ENCODE peak calls at places on chromosomes 1 and 21, in five cellular contexts. N is CD8-positive, alpha-beta T cell; Q is IMR-90; S is left ventricle myocardium inferior; X is heart left ventricle. F is an unnamed sample.

GRCh38 chr21:44378646-44379581 is 25.5 kb downstream of the TRPM2 start:
- DNase-seq in N (no peak), Q (no peak), S (no peak), X (no peak), F (peak; percentile 28)

GRCh38 chr21:28587748-28588147 is 404.9 kb downstream of the LTN1 start:
- DNase-seq in N (no peak), Q (peak; percentile 24), S (no peak), X (no peak), F (no peak)

GRCh38 chr1:229437443-229437842 is 3.5 kb upstream of the ACTA1 start:
- DNase-seq in N (no peak), Q (peak; percentile 18), S (no peak), X (no peak), F (no peak)

GRCh38 chr21:41564871-41565281 is 56.9 kb upstream of the TMPRSS2 start:
- DNase-seq in N (no peak), Q (no peak), S (no peak), X (no peak), F (no peak)

GRCh38 chr1:91683598-91683951 is 182.9 kb downstream of the CDC7 start:
- DNase-seq in N (no peak), Q (no peak), S (peak; percentile 40), X (peak; percentile 59), F (no peak)

GRCh38 chr1:87869563-87869962 is 540.9 kb downstream of the LMO4 start:
- DNase-seq in N (no peak), Q (peak; percentile 78), S (no peak), X (no peak), F (no peak)

GRCh38 chr1:210691039-210691438 is 362.3 kb downstream of the HHAT start:
- DNase-seq in N (no peak), Q (no peak), S (no peak), X (no peak), F (no peak)

GRCh38 chr1:244102051-244102450 is 51.0 kb downstream of the ZBTB18 start:
- DNase-seq in N (no peak), Q (no peak), S (no peak), X (no peak), F (no peak)

GRCh38 chr1:6490181-6491075 is 1.0 kb downstream of the PLEKHG5 start:
- DNase-seq in N (peak; percentile 51), Q (peak; percentile 68), S (peak; percentile 66), X (peak; percentile 62), F (peak; percentile 54)

GRCh38 chr1:39646232-39647081 is 7.0 kb upstream of the HEYL start:
- DNase-seq in N (no peak), Q (peak; percentile 79), S (peak; percentile 94), X (peak; percentile 96), F (peak; percentile 79)

GRCh38 chr1:178973671-178974091 is 52.0 kb upstream of the FAM20B start:
- DNase-seq in N (no peak), Q (no peak), S (no peak), X (no peak), F (no peak)

GRCh38 chr1:117930484-117930883 is 945 bp downstream of the WDR3 start:
- DNase-seq in N (no peak), Q (peak; percentile 9), S (no peak), X (no peak), F (no peak)

GRCh38 chr1:85048296-85049064 is at the start of gene MCOLN3:
- DNase-seq in N (peak; percentile 30), Q (no peak), S (peak; percentile 17), X (peak; percentile 30), F (peak; percentile 48)

GRCh38 chr1:155694167-155694566 is 5.3 kb downstream of the DAP3 start:
- DNase-seq in N (no peak), Q (no peak), S (no peak), X (no peak), F (no peak)
- H3K4me1 ChIP-seq in N (peaks cover 25% of the 10 kb centered on the region), Q (peaks cover 2% of the 10 kb centered on the region), S (peaks cover 79% of the 10 kb centered on the region), X (peaks cover 25% of the 10 kb centered on the region), F (peaks cover 33% of the 10 kb centered on the region)

DNA sequence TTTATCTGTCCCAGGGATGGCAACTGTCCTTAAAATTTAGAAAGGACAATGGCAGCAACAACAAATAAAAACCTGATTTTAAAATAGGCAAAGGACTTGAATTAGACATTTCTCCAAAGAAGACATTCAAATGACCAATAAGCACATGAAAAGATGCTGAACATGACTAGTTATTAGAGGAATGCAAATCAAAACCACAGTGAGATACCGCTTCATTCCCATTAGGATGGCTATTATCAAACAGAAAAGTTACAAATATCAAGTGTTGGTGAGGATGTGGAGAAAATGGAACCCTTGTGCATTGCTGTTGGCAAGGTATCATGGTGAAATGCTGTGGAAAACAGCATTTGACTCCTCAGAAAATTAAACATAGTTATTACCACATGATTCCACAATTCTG is 120.7 kb downstream of the CRB1 start:
- DNase-seq in N (no peak), Q (peak; percentile 9), S (no peak), X (no peak), F (no peak)
- TF ChIP-seq CTCF in N (no peak), Q (no peak), S (no peak), X (no peak), F (no peak)

DNA sequence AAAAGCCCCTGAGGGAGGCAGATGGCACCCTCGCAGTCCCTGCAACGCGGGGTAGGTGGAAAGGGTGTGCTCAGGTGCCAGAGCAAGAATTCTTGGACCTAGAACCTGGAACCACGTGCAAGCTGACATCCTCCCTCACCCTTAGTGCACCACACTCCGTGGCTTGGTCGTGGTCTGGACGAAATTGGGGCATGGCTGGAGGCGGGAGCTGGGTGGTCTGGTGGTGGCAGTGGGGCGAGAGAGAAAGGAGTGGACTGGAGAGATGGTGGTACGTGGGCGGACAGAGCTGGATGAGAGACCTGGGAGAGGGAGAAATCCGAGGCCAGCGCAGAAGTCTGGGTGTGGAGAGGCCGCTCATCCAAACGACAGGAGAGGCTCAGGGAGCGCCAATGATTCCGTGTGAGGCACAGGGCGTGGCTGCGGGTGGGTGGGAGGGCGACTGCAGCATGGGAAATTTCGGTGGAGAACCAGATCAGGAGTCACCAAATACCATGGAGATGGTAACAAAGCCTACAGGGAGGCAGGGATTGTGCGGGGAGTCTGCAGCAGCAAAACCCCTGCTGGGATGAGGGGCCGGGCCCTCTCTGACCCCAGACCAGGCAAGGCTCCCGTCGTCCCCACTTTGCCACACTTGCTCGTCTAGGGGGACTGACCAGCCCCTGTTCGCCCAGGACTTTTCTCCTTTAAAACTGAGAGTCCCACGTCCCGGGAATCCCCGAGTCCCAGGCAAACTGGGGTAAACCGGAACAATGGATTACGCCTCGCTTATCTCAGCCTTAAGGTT is 31.9 kb downstream of the CDCP2 start:
- DNase-seq in N (no peak), Q (no peak), S (no peak), X (no peak), F (no peak)
- H3K27ac ChIP-seq in N (no peak overlapping the region), Q (no peak overlapping the region), S (no peak overlapping the region), X (no peak overlapping the region), F (no peak overlapping the region)

GRCh38 chr1:25017436-25018109 is 87.5 kb upstream of the RUNX3 start:
- DNase-seq in N (no peak), Q (peak; percentile 76), S (no peak), X (no peak), F (no peak)
- H3K4me1 ChIP-seq in N (peaks cover 61% of the 10 kb centered on the region), Q (peaks cover 18% of the 10 kb centered on the region), S (peaks cover 8% of the 10 kb centered on the region), X (peaks cover 5% of the 10 kb centered on the region), F (no peaks in the 10 kb centered on the region)

GRCh38 chr1:182338806-182339370 is 52.7 kb downstream of the GLUL start:
- DNase-seq in N (no peak), Q (no peak), S (no peak), X (no peak), F (no peak)
- TF ChIP-seq CTCF in N (no peak), Q (no peak), S (no peak), X (no peak), F (no peak)

GRCh38 chr1:107057197-107058133 is 991 bp downstream of the PRMT6 start:
- DNase-seq in N (peak; percentile 28), Q (peak; percentile 55), S (peak; percentile 74), X (peak; percentile 79), F (peak; percentile 84)
- H3K27ac ChIP-seq in N (peak overlapping the region; percentile 91), Q (peak overlapping the region; percentile 76), S (peak overlapping the region; percentile 89), X (peak overlapping the region; percentile 84), F (peak overlapping the region; percentile 79)

GRCh38 chr1:161185732-161186311 is 8.5 kb upstream of the B4GALT3 start:
- DNase-seq in N (no peak), Q (no peak), S (no peak), X (no peak), F (no peak)
- H3K4me1 ChIP-seq in N (peaks cover 77% of the 10 kb centered on the region), Q (peaks cover 3% of the 10 kb centered on the region), S (peaks cover 48% of the 10 kb centered on the region), X (peaks cover 15% of the 10 kb centered on the region), F (peaks cover 16% of the 10 kb centered on the region)

GRCh38 chr1:96365076-96365475 is 356.5 kb upstream of the PTBP2 start:
- DNase-seq in N (no peak), Q (peak; percentile 41), S (no peak), X (no peak), F (no peak)

GRCh38 chr1:96364576-96364975 is 357.0 kb upstream of the PTBP2 start:
- DNase-seq in N (no peak), Q (peak; percentile 80), S (no peak), X (no peak), F (no peak)

GRCh38 chr1:96367791-96368190 is 353.8 kb upstream of the PTBP2 start:
- DNase-seq in N (no peak), Q (peak; percentile 57), S (no peak), X (no peak), F (no peak)

GRCh38 chr1:96366516-96366915 is 355.1 kb upstream of the PTBP2 start:
- DNase-seq in N (no peak), Q (no peak), S (no peak), X (no peak), F (no peak)

DNA sequence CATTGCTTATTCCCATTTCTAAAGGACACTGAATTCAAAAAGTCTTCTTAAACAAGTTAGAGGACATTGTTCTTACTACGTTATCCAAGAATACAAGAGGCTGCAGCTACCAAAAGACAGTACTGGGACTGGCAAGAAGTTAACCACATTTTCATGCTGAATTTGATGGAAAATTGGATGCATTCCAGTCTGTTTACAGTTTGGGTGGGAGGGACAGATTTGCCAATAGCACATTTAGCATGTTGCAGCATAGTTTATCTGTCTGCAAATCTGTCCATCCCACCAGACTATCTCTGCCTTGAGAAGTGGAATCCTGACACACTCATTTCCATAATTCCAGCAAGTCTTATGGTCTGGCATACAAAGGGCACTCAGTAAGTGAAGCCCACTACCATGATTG is 356.0 kb upstream of the PTBP2 start:
- DNase-seq in N (no peak), Q (no peak), S (no peak), X (no peak), F (no peak)
- TF ChIP-seq CTCF in N (no peak), Q (no peak), S (no peak), X (no peak), F (no peak)

GRCh38 chr1:212935387-212935981 is 14.9 kb upstream of the VASH2 start:
- DNase-seq in N (no peak), Q (no peak), S (no peak), X (no peak), F (no peak)
- H3K27ac ChIP-seq in N (no peak overlapping the region), Q (no peak overlapping the region), S (no peak overlapping the region), X (no peak overlapping the region), F (no peak overlapping the region)